ENCODE peak calls at places on chromosomes 12 and 14, in five cellular contexts. C is RPMI8226, X is BJ, M is SHP77, G is fibroblast of lung. S is an unnamed sample.

GRCh38 chr14:23578560-23579310 is at the start of gene JPH4:
- DNase-seq in C (no peak), X (no peak), M (peak), G (no peak), S (peak)

GRCh38 chr14:75322746-75323145 is 44.1 kb downstream of the FOS start:
- DNase-seq in C (no peak), X (no peak), M (no peak), G (no peak), S (no peak)

GRCh38 chr14:64337901-64338615 is 43.9 kb upstream of the ESR2 start:
- DNase-seq in C (peak), X (no peak), M (peak), G (peak), S (peak)

GRCh38 chr12:124496584-124496983 is 70.8 kb downstream of the NCOR2 start:
- DNase-seq in C (no peak), X (no peak), M (no peak), G (no peak), S (no peak)

GRCh38 chr14:71005076-71005475 is 97.8 kb downstream of the PCNX1 start:
- DNase-seq in C (no peak), X (no peak), M (no peak), G (no peak), S (no peak)

GRCh38 chr12:70426620-70427019 is 60.5 kb downstream of the KCNMB4 start:
- DNase-seq in C (no peak), X (no peak), M (no peak), G (no peak), S (no peak)

GRCh38 chr12:2739832-2740641 is 54.7 kb upstream of the FKBP4 start:
- DNase-seq in C (peak), X (no peak), M (no peak), G (peak), S (no peak)

GRCh38 chr12:202081-202731 is 11.8 kb downstream of the SLC6A12 start:
- DNase-seq in C (no peak), X (no peak), M (no peak), G (no peak), S (no peak)

S was measured in right atrium auricular region.